ENCODE peak calls at places on chromosomes 12 and 14, in five cellular contexts. One of them, this sample, is unnamed.

GRCh38 chr14:94945615-94946014 is 175.7 kb upstream of the GSC start:
- DNase-seq in naive thymus-derived CD8-positive, alpha-beta T cell: no peak
- DNase-seq in T47D: no peak
- DNase-seq in posterior cingulate gyrus: no peak
- DNase-seq in astrocyte: no peak
- DNase-seq in this sample: no peak

GRCh38 chr12:98227162-98227561 is 288.2 kb upstream of the TMPO start:
- DNase-seq in naive thymus-derived CD8-positive, alpha-beta T cell: no peak
- DNase-seq in T47D: no peak
- DNase-seq in posterior cingulate gyrus: no peak
- DNase-seq in astrocyte: no peak
- DNase-seq in this sample: peak

GRCh38 chr12:13164271-13164670 is 32.3 kb upstream of the EMP1 start:
- DNase-seq in naive thymus-derived CD8-positive, alpha-beta T cell: no peak
- DNase-seq in T47D: no peak
- DNase-seq in posterior cingulate gyrus: no peak
- DNase-seq in astrocyte: no peak
- DNase-seq in this sample: no peak

GRCh38 chr14:100901391-100902183 is 1.9 kb downstream of the RTL1 start:
- DNase-seq in naive thymus-derived CD8-positive, alpha-beta T cell: no peak
- DNase-seq in T47D: no peak
- DNase-seq in posterior cingulate gyrus: no peak
- DNase-seq in astrocyte: no peak
- DNase-seq in this sample: no peak

GRCh38 chr14:52683985-52684520 is 11.3 kb downstream of the ERO1A start:
- DNase-seq in naive thymus-derived CD8-positive, alpha-beta T cell: no peak
- DNase-seq in T47D: no peak
- DNase-seq in posterior cingulate gyrus: no peak
- DNase-seq in astrocyte: no peak
- DNase-seq in this sample: no peak

GRCh38 chr12:94080684-94081009 is 67.7 kb upstream of the PLXNC1 start:
- DNase-seq in naive thymus-derived CD8-positive, alpha-beta T cell: no peak
- DNase-seq in T47D: no peak
- DNase-seq in posterior cingulate gyrus: no peak
- DNase-seq in astrocyte: no peak
- DNase-seq in this sample: no peak

GRCh38 chr14:66884149-66884548 is 305.1 kb upstream of the GARIN2 start:
- DNase-seq in naive thymus-derived CD8-positive, alpha-beta T cell: no peak
- DNase-seq in T47D: no peak
- DNase-seq in posterior cingulate gyrus: no peak
- DNase-seq in astrocyte: no peak
- DNase-seq in this sample: no peak

GRCh38 chr12:65565601-65566560 is 258.4 kb upstream of the HMGA2 start:
- DNase-seq in naive thymus-derived CD8-positive, alpha-beta T cell: no peak
- DNase-seq in T47D: no peak
- DNase-seq in posterior cingulate gyrus: no peak
- DNase-seq in astrocyte: peak
- DNase-seq in this sample: peak

GRCh38 chr14:32495435-32495734 is 166.3 kb downstream of the AKAP6 start:
- DNase-seq in naive thymus-derived CD8-positive, alpha-beta T cell: no peak
- DNase-seq in T47D: no peak
- DNase-seq in posterior cingulate gyrus: no peak
- DNase-seq in astrocyte: no peak
- DNase-seq in this sample: no peak

GRCh38 chr12:52280319-52280795 is 5.9 kb downstream of the KRT86 start:
- DNase-seq in naive thymus-derived CD8-positive, alpha-beta T cell: no peak
- DNase-seq in T47D: no peak
- DNase-seq in posterior cingulate gyrus: no peak
- DNase-seq in astrocyte: peak
- DNase-seq in this sample: peak

GRCh38 chr14:71538949-71539659 is 393.1 kb upstream of the RGS6 start:
- DNase-seq in naive thymus-derived CD8-positive, alpha-beta T cell: no peak
- DNase-seq in T47D: no peak
- DNase-seq in posterior cingulate gyrus: no peak
- DNase-seq in astrocyte: no peak
- DNase-seq in this sample: peak

GRCh38 chr12:57182918-57183575 is 33.5 kb upstream of the NXPH4 start:
- DNase-seq in naive thymus-derived CD8-positive, alpha-beta T cell: peak
- DNase-seq in T47D: peak
- DNase-seq in posterior cingulate gyrus: peak
- DNase-seq in astrocyte: peak
- DNase-seq in this sample: peak

GRCh38 chr12:2647186-2647585 is 147.6 kb upstream of the FKBP4 start:
- DNase-seq in naive thymus-derived CD8-positive, alpha-beta T cell: no peak
- DNase-seq in T47D: no peak
- DNase-seq in posterior cingulate gyrus: no peak
- DNase-seq in astrocyte: no peak
- DNase-seq in this sample: no peak

GRCh38 chr12:6285532-6286306 is 24.8 kb upstream of the PLEKHG6 start:
- DNase-seq in naive thymus-derived CD8-positive, alpha-beta T cell: no peak
- DNase-seq in T47D: no peak
- DNase-seq in posterior cingulate gyrus: no peak
- DNase-seq in astrocyte: no peak
- DNase-seq in this sample: peak

GRCh38 chr14:105918496-105919262 is 392.3 kb downstream of the TMEM121 start:
- DNase-seq in naive thymus-derived CD8-positive, alpha-beta T cell: no peak
- DNase-seq in T47D: no peak
- DNase-seq in posterior cingulate gyrus: no peak
- DNase-seq in astrocyte: no peak
- DNase-seq in this sample: no peak

GRCh38 chr14:31921251-31921650 is 155.9 kb upstream of the ARHGAP5 start:
- DNase-seq in naive thymus-derived CD8-positive, alpha-beta T cell: no peak
- DNase-seq in T47D: no peak
- DNase-seq in posterior cingulate gyrus: no peak
- DNase-seq in astrocyte: no peak
- DNase-seq in this sample: peak

GRCh38 chr14:106822905-106823304 is 1296.5 kb downstream of the TMEM121 start:
- DNase-seq in naive thymus-derived CD8-positive, alpha-beta T cell: no peak
- DNase-seq in T47D: no peak
- DNase-seq in posterior cingulate gyrus: no peak
- DNase-seq in astrocyte: no peak
- DNase-seq in this sample: no peak

GRCh38 chr12:106112094-106112822 is 26.5 kb downstream of the NUAK1 start:
- DNase-seq in naive thymus-derived CD8-positive, alpha-beta T cell: no peak
- DNase-seq in T47D: no peak
- DNase-seq in posterior cingulate gyrus: no peak
- DNase-seq in astrocyte: no peak
- DNase-seq in this sample: peak

GRCh38 chr14:100840286-100840685 is 14.4 kb downstream of the MEG3 start:
- DNase-seq in naive thymus-derived CD8-positive, alpha-beta T cell: no peak
- DNase-seq in T47D: no peak
- DNase-seq in posterior cingulate gyrus: no peak
- DNase-seq in astrocyte: no peak
- DNase-seq in this sample: no peak

GRCh38 chr12:47337581-47337980 is 257.8 kb upstream of the AMIGO2 start:
- DNase-seq in naive thymus-derived CD8-positive, alpha-beta T cell: no peak
- DNase-seq in T47D: no peak
- DNase-seq in posterior cingulate gyrus: no peak
- DNase-seq in astrocyte: no peak
- DNase-seq in this sample: no peak